ENCODE peak calls at places on chromosomes 3 and 15, in ten cellular contexts. Z is lung, S is colonic mucosa, I is A549, G is right lobe of liver, E is neuronal stem cell, P is ovary, J is H9, C is MM.1S, K is transverse colon. A is an unnamed sample. For H3K4me1, the result is how much of the 10 kb centered on the place peaks cover.

GRCh38 chr15:45635191-45635638 is 386 bp downstream of the SQOR start:
- DNase-seq in Z (peak), S (peak), I (peak), G (peak), E (peak), P (peak), J (peak), C (peak), K (peak), A (peak)

GRCh38 chr3:64056616-64057165 is 33.4 kb upstream of the PSMD6 start:
- DNase-seq in Z (no peak), S (no peak), I (no peak), G (no peak), E (no peak), P (no peak), J (no peak), C (no peak), K (no peak), A (peak)

GRCh38 chr3:156433910-156434309 is 121.0 kb downstream of the SSR3 start:
- DNase-seq in Z (no peak), S (no peak), I (no peak), G (no peak), E (no peak), P (no peak), J (no peak), C (no peak), K (no peak), A (peak)

GRCh38 chr15:71443538-71443937 is 328.3 kb downstream of the THSD4 start:
- DNase-seq in Z (peak), S (peak), I (peak), G (peak), E (peak), P (peak), J (peak), C (peak), K (peak), A (peak)

GRCh38 chr3:54122046-54122801 is at the start of gene CACNA2D3:
- DNase-seq in Z (no peak), S (peak), I (no peak), G (no peak), E (no peak), P (peak), J (peak), C (peak), K (peak), A (no peak)

GRCh38 chr3:104596551-104596950 is 770.2 kb upstream of the ALCAM start:
- DNase-seq in Z (no peak), S (no peak), I (peak), G (no peak), E (peak), P (no peak), J (peak), C (peak), K (no peak), A (peak)

GRCh38 chr3:176690470-176690869 is 506.8 kb downstream of the TBL1XR1 start:
- DNase-seq in Z (no peak), S (no peak), I (no peak), G (no peak), E (no peak), P (no peak), J (no peak), C (no peak), K (no peak), A (no peak)

GRCh38 chr15:45150481-45150880 is 20.7 kb downstream of the DUOX1 start:
- DNase-seq in Z (no peak), S (no peak), I (no peak), G (no peak), E (no peak), P (no peak), J (no peak), C (no peak), K (no peak), A (no peak)

GRCh38 chr3:197000211-197000610 is 29.4 kb downstream of the MELTF start:
- DNase-seq in Z (no peak), S (no peak), I (no peak), G (no peak), E (no peak), P (no peak), J (peak), C (no peak), K (no peak), A (no peak)

GRCh38 chr3:198081421-198081844 is 121.4 kb downstream of the LMLN start:
- DNase-seq in Z (no peak), S (no peak), I (no peak), G (peak), E (no peak), P (peak), J (peak), C (peak), K (no peak), A (no peak)

GRCh38 chr3:144394052-144394451 is 422.4 kb downstream of the DIPK2A start:
- DNase-seq in Z (no peak), S (no peak), I (no peak), G (no peak), E (no peak), P (no peak), J (no peak), C (no peak), K (no peak), A (peak)

GRCh38 chr15:71651750-71652186 is 158.6 kb upstream of the NR2E3 start:
- DNase-seq in Z (peak), S (peak), I (peak), G (no peak), E (peak), P (no peak), J (peak), C (peak), K (peak), A (peak)

GRCh38 chr3:30635072-30635471 is 28.7 kb downstream of the TGFBR2 start:
- DNase-seq in Z (no peak), S (no peak), I (no peak), G (no peak), E (no peak), P (no peak), J (no peak), C (no peak), K (no peak), A (no peak)

GRCh38 chr3:30638685-30639412 is 32.4 kb downstream of the TGFBR2 start:
- DNase-seq in Z (no peak), S (no peak), I (no peak), G (no peak), E (no peak), P (no peak), J (no peak), C (no peak), K (no peak), A (no peak)

GRCh38 chr3:30640856-30641255 is 34.5 kb downstream of the TGFBR2 start:
- DNase-seq in Z (no peak), S (no peak), I (no peak), G (no peak), E (no peak), P (no peak), J (no peak), C (no peak), K (no peak), A (no peak)

GRCh38 chr3:30639937-30640336 is 33.5 kb downstream of the TGFBR2 start:
- DNase-seq in Z (no peak), S (no peak), I (no peak), G (no peak), E (no peak), P (no peak), J (no peak), C (no peak), K (no peak), A (no peak)

GRCh38 chr3:30637310-30638227 is 31.2 kb downstream of the TGFBR2 start:
- DNase-seq in Z (no peak), S (no peak), I (no peak), G (no peak), E (no peak), P (no peak), J (no peak), C (no peak), K (no peak), A (no peak)
- H3K4me1 ChIP-seq in Z (under half), S (under half), I (under half), G (under half), E (under half), P (under half), J (under half), C (under half), K (half or more), A (under half)

GRCh38 chr3:120436523-120437050 is 14.2 kb downstream of the FSTL1 start:
- DNase-seq in Z (no peak), S (no peak), I (no peak), G (no peak), E (no peak), P (no peak), J (no peak), C (no peak), K (no peak), A (no peak)
- H3K4me1 ChIP-seq in Z (under half), S (under half), I (half or more), G (under half), E (under half), P (under half), J (under half), C (under half), K (half or more), A (under half)

DNA sequence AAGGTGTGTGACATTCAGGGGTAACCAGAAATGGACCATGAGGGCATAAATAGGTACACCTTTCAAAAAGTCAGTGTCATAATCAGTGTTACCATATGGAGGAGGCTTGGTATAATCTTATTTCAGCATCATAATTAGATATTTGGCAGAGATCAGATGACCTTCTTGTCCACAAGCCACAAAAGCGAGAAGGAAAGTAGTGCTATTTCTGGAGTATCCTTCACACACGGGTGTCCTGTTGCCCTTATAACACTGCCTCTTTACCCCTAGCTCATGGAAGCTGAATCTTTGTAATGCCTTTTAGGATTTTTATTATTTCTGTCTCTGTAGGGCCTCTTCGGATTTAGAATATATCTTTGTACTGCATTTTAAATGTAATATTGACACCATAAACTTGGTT is 132.8 kb downstream of the LRIG1 start:
- DNase-seq in Z (no peak), S (no peak), I (no peak), G (no peak), E (no peak), P (no peak), J (no peak), C (no peak), K (no peak), A (no peak)
- H3K4me1 ChIP-seq in Z (under half), S (under half), I (under half), G (under half), E (under half), P (under half), J (under half), C (under half), K (under half), A (under half)

GRCh38 chr3:46865034-46865507 is 1.8 kb upstream of the MYL3 start:
- DNase-seq in Z (peak), S (no peak), I (no peak), G (no peak), E (no peak), P (peak), J (no peak), C (no peak), K (no peak), A (no peak)
- H3K4me1 ChIP-seq in Z (under half), S (under half), I (under half), G (under half), E (under half), P (under half), J (under half), C (under half), K (under half), A (under half)

A was measured in foreskin keratinocyte.